ENCODE peak calls at places on chromosomes 12 and 14, in nine cellular contexts. Y is A549, P is stomach, X is transverse colon, L is endothelial cell of umbilical vein, S is heart left ventricle, Q is NB4, V is IMR-90, B is prostate gland. A is an unnamed sample.
A peak's percentile ranks its signal among the peaks of the same experiment; 100 is the strongest.

GRCh38 chr12:113242018-113242418 is 20.8 kb downstream of the TPCN1 start:
- DNase-seq in B (peak; percentile 72), V (no peak), X (peak; percentile 33), S (no peak), P (peak; percentile 87), Q (peak; percentile 74), L (no peak), Y (no peak), A (no peak)

GRCh38 chr12:97837401-97837800 is 374.8 kb downstream of the RMST start:
- DNase-seq in V (no peak), S (no peak), L (no peak), Y (no peak), Q (peak; percentile 16), B (peak; percentile 54), X (no peak), P (no peak), A (no peak)

GRCh38 chr12:8493084-8493483 is 20.2 kb upstream of the CLEC4D start:
- DNase-seq in Y (no peak), L (no peak), P (no peak), S (no peak), B (no peak), Q (peak; percentile 93), X (no peak), V (no peak), A (no peak)

GRCh38 chr14:68749487-68750475 is 43.1 kb downstream of the ZFP36L1 start:
- DNase-seq in Y (no peak), X (no peak), V (peak; percentile 41), B (no peak), P (no peak), L (no peak), Q (no peak), S (no peak), A (no peak)

GRCh38 chr14:58055497-58055896 is 96.5 kb downstream of the ARMH4 start:
- DNase-seq in V (no peak), S (no peak), Q (no peak), Y (no peak), B (no peak), X (no peak), L (no peak), P (no peak), A (no peak)

GRCh38 chr14:51157012-51157411 is 62.1 kb upstream of the TRIM9 start:
- DNase-seq in B (no peak), V (peak; percentile 8), Y (peak; percentile 30), L (peak; percentile 13), X (no peak), P (no peak), S (no peak), Q (peak; percentile 36), A (peak; percentile 2)

GRCh38 chr12:18139989-18140596 is 50.1 kb upstream of the RERGL start:
- DNase-seq in B (no peak), X (no peak), S (no peak), Y (peak; percentile 23), V (peak; percentile 27), P (no peak), L (peak; percentile 20), Q (peak; percentile 41), A (no peak)

GRCh38 chr14:77303417-77304156 is 17.1 kb downstream of the POMT2 start:
- DNase-seq in B (no peak), V (peak; percentile 97), X (no peak), Y (peak; percentile 93), P (no peak), L (peak; percentile 96), S (no peak), Q (peak; percentile 52), A (peak; percentile 67)

GRCh38 chr12:79056775-79057174 is 192.2 kb downstream of the SYT1 start:
- DNase-seq in Q (no peak), B (no peak), L (peak; percentile 8), X (no peak), S (no peak), Y (no peak), P (no peak), V (peak; percentile 37), A (no peak)

GRCh38 chr12:76866146-76866545 is 12.7 kb downstream of the CSRP2 start:
- DNase-seq in S (no peak), L (no peak), Y (no peak), Q (no peak), V (no peak), B (no peak), X (no peak), P (no peak), A (no peak)

DNA sequence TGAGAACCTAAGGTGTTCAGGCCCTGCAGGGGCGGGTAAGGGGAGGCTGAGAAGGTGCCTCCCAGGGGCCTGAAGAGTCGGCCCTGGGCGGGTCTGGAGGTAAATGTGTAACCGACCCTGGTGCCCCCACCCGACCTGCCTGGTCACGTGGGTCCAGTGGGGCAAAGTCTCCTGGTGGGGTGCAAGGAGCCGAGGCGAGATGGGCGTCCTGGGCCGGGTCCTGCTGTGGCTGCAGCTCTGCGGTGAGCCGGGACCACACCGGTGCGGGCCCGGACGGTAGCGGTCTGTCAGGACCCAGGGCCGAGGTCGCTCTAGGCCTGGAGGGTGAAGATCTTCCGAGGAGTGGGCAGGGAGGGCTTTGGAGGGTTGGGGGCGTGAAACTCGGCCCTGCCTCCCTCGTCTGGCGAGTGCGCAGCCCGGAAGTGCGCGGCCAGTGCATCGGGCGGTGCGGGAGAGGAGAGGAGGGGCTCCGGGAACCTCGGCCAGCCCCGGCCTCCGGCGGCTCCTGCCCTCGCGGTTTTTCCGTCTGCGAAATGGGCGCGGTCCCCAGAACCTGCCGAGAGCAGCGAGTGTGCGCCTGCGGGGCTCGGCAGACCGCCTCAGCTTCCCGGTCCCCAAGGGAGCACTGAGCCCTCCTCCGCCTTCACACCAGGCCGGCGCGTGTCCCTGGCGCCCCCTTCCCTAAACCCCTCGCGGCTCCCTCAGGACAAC is at the start of gene AMN:
- DNase-seq in B (no peak), X (peak; percentile 82), Y (peak; percentile 27), V (no peak), Q (peak; percentile 41), P (no peak), L (no peak), S (peak; percentile 21), A (no peak)
- TF ChIP-seq POLR2A in B (no peak), X (peak; percentile 87), Y (peak; percentile 7), V (no peak), Q (no peak), P (no peak), L (no peak), S (no peak), A (no peak)

GRCh38 chr12:115370650-115371049 is 686.7 kb upstream of the TBX3 start:
- DNase-seq in P (no peak), B (no peak), Y (no peak), V (no peak), X (no peak), Q (no peak), S (no peak), L (no peak), A (no peak)
- TF ChIP-seq POLR2A in P (no peak), B (no peak), Y (no peak), V (no peak), X (no peak), Q (no peak), S (no peak), L (no peak), A (no peak)

GRCh38 chr14:100159107-100159864 is at the start of gene DEGS2:
- DNase-seq in B (no peak), Y (peak; percentile 23), S (peak; percentile 18), P (peak; percentile 85), X (peak; percentile 79), L (no peak), Q (no peak), V (no peak), A (no peak)
- TF ChIP-seq POLR2A in B (peak; percentile 26), Y (no peak), S (no peak), P (no peak), X (peak; percentile 81), L (no peak), Q (no peak), V (no peak), A (no peak)

DNA sequence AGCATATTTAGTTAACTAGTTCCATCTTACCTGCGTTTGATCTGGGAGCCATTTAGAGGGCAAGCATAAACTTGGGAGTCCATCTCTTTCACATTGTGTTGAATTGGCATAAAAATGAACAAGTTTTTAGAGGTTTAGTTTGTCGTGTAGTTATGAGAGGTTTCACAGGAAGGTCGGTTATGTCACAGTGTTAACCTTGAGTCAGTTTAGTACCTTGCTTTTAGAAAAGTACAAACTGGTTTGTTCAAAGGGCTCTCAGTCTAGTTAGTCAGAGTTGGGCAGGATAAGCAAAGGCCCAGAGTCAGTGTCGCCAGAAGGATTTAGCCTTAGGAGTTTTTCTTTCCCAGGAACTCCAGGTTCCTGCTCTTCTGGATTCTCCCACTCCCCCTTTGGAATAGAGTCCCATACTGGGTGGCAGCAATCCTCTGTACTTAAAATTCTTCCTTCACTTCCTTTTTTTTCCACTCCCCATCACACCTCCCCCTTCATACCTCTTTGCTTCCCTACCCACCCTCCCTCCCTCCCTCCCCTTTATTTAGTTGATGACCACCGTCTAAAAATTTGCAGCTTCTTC is 12.0 kb downstream of the PCBP2 start:
- DNase-seq in L (no peak), P (no peak), S (no peak), Y (no peak), Q (no peak), X (no peak), B (no peak), V (no peak), A (no peak)
- TF ChIP-seq POLR2A in L (no peak), P (no peak), S (no peak), Y (no peak), Q (no peak), X (no peak), B (no peak), V (no peak), A (no peak)

DNA sequence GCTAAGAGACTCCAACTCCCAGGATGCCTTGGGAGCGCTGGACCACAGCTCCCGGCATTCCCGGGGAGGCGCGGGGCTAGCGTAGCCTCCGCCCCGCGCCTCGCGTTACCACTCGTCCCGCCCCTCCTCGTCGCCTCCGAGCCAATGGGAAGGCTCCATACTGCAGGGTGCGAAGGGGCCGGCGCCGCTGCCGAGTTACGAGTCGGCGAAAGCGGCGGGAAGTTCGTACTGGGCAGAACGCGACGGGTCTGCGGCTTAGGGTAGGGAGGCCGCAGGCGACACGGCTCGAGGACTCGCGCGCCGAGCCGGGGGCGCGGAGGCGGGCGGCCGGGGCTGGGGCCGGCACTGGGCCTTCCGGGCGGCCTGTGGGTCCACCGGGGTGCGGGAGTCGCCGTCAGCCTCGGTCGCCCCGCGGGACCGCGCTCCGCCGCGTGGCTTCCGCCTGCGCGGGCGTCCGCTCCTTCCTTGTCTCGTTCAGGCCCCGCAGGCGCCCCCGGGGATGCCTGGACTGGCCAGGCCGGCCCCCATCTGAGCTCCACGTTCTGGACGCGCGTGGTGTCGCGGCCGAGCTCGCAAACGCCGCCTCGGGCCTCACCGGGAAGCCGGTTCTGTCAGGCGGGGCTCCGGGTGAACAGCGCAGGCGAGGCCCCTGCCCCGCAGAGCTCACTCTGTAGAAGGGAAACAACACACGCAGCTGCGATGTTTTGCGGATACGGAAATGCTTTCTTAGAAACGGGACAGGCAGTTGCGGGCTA is at the start of gene VRK1:
- DNase-seq in B (peak; percentile 94), L (peak; percentile 98), Q (peak; percentile 96), V (peak; percentile 93), X (peak; percentile 97), S (peak; percentile 96), Y (peak; percentile 94), P (peak; percentile 97), A (peak; percentile 85)
- TF ChIP-seq POLR2A in B (peak; percentile 32), L (peak; percentile 63), Q (peak; percentile 77), V (peak; percentile 73), X (no peak), S (no peak), Y (peak; percentile 66), P (no peak), A (peak; percentile 82)

GRCh38 chr14:103528512-103529382 is at the start of gene TRMT61A:
- DNase-seq in B (peak; percentile 92), Q (peak; percentile 86), P (peak; percentile 92), V (peak; percentile 92), X (peak; percentile 91), L (peak; percentile 49), S (peak; percentile 92), Y (peak; percentile 89), A (peak; percentile 98)
- TF ChIP-seq POLR2A in B (peak; percentile 68), Q (peak; percentile 47), P (no peak), V (no peak), X (peak; percentile 78), L (no peak), S (no peak), Y (peak; percentile 82), A (peak; percentile 33)

A was measured in H54.